ENCODE peak calls at places on chromosome 6, in ten cellular contexts. F is renal cortical epithelial cell; J is astrocyte; P is activated T-helper 9 cell treated with anti-CD3 and anti-CD28 coated beads, Interleukin-2, amount 50 U/mL, for 16 hours; Q is PC-3; A is NAMALWA; G is AG04450; S is HEK293T; B is activated T-helper 1 cell treated with anti-CD3 and anti-CD28 coated beads, Interleukin-12 subunit alpha, Interleukin-12 subunit beta, Interleukin-2, Interleukin-4 antibody, amounts not matched to agents 30 ng/mL and 10 ng/mL and 1 ng/mL, durations not matched to agents 14 hours and 24 hours and 36 hours; L is SK-MEL-5. O is an unnamed sample.

GRCh38 chr6:117505337-117505736 is 22.9 kb downstream of the DCBLD1 start:
- DNase-seq in J (peak; percentile 47), G (no peak), F (no peak), B (no peak), L (no peak), Q (no peak), S (no peak), P (no peak), A (no peak), O (no peak)

GRCh38 chr6:8229913-8230312 is 127.6 kb upstream of the EEF1E1 start:
- DNase-seq in J (no peak), L (no peak), A (no peak), F (peak; percentile 43), P (no peak), G (no peak), S (no peak), Q (no peak), B (no peak), O (no peak)

GRCh38 chr6:1893470-1894130 is 283.9 kb downstream of the FOXC1 start:
- DNase-seq in P (no peak), L (peak; percentile 70), S (no peak), B (no peak), J (no peak), Q (peak; percentile 12), G (no peak), F (no peak), A (no peak), O (peak; percentile 1)

GRCh38 chr6:113018351-113019151 is 671.4 kb downstream of the RFPL4B start:
- DNase-seq in J (peak; percentile 100), F (peak; percentile 85), G (no peak), Q (peak; percentile 22), A (no peak), B (no peak), L (no peak), S (no peak), P (no peak), O (no peak)

GRCh38 chr6:118216751-118217150 is 309.7 kb downstream of the SLC35F1 start:
- DNase-seq in F (no peak), L (peak; percentile 85), B (no peak), G (no peak), S (no peak), P (no peak), J (no peak), A (no peak), Q (peak; percentile 50), O (no peak)

GRCh38 chr6:52786249-52786956 is 17.2 kb downstream of the GSTA1 start:
- DNase-seq in B (no peak), S (no peak), G (no peak), P (no peak), F (no peak), L (no peak), A (no peak), J (no peak), Q (no peak), O (no peak)

GRCh38 chr6:163408352-163408991 is 6.0 kb upstream of the QKI start:
- DNase-seq in S (no peak), G (no peak), F (peak; percentile 98), B (no peak), L (no peak), J (no peak), Q (no peak), P (no peak), A (no peak), O (no peak)

GRCh38 chr6:7522873-7523272 is 18.6 kb upstream of the DSP start:
- DNase-seq in P (no peak), A (no peak), L (no peak), B (no peak), F (no peak), S (no peak), J (no peak), G (no peak), Q (no peak), O (no peak)

GRCh38 chr6:139863356-139863755 is 488.9 kb upstream of the CITED2 start:
- DNase-seq in L (no peak), A (no peak), Q (no peak), S (no peak), P (no peak), B (no peak), G (no peak), J (peak; percentile 48), F (no peak), O (no peak)

GRCh38 chr6:35688605-35689322 is at the start of gene FKBP5:
- DNase-seq in L (peak; percentile 86), G (peak; percentile 67), J (peak; percentile 73), P (peak; percentile 85), A (peak; percentile 90), S (peak; percentile 94), F (peak; percentile 62), B (peak; percentile 87), Q (peak; percentile 91), O (peak; percentile 93)

GRCh38 chr6:166925141-166925996 is 31.0 kb downstream of the RNASET2 start:
- DNase-seq in J (no peak), F (no peak), P (no peak), S (no peak), G (no peak), L (no peak), Q (no peak), B (no peak), A (no peak), O (no peak)

GRCh38 chr6:156167289-156168076 is 609.7 kb upstream of the ARID1B start:
- DNase-seq in Q (no peak), F (no peak), J (no peak), G (peak; percentile 26), B (no peak), L (no peak), P (no peak), S (no peak), A (no peak), O (no peak)

GRCh38 chr6:158826819-158827501 is 7.8 kb upstream of the EZR start:
- DNase-seq in P (no peak), A (peak; percentile 64), Q (no peak), S (no peak), J (no peak), F (no peak), B (no peak), L (no peak), G (no peak), O (no peak)

GRCh38 chr6:3318821-3319540 is 60.2 kb downstream of the PSMG4 start:
- DNase-seq in B (no peak), F (no peak), P (no peak), Q (no peak), A (no peak), S (no peak), L (no peak), G (no peak), J (no peak), O (no peak)

GRCh38 chr6:9481292-9482029 is 933.4 kb downstream of the TFAP2A start:
- DNase-seq in B (no peak), P (no peak), S (no peak), A (no peak), G (no peak), J (peak; percentile 46), F (no peak), Q (peak; percentile 62), L (peak; percentile 97), O (no peak)

GRCh38 chr6:22442826-22443225 is 126.5 kb upstream of the HDGFL1 start:
- DNase-seq in P (no peak), A (no peak), J (peak; percentile 29), L (no peak), Q (no peak), S (no peak), G (no peak), F (no peak), B (no peak), O (no peak)

GRCh38 chr6:116218172-116218633 is 35.7 kb downstream of the TSPYL4 start:
- DNase-seq in Q (peak; percentile 60), G (no peak), L (peak; percentile 18), F (peak; percentile 46), A (peak; percentile 42), P (no peak), B (no peak), S (no peak), J (no peak), O (no peak)

GRCh38 chr6:144286503-144287393 is 1.6 kb downstream of the UTRN start:
- DNase-seq in A (no peak), F (peak; percentile 90), L (peak; percentile 49), S (peak; percentile 72), Q (peak; percentile 97), P (no peak), J (peak; percentile 94), B (no peak), G (peak; percentile 83), O (no peak)

GRCh38 chr6:36114798-36115408 is 15.4 kb upstream of the MAPK13 start:
- DNase-seq in Q (no peak), L (no peak), S (no peak), B (no peak), J (no peak), G (no peak), P (no peak), F (no peak), A (peak; percentile 74), O (no peak)

GRCh38 chr6:140636237-140636636 is 1261.8 kb upstream of the CITED2 start:
- DNase-seq in F (no peak), P (no peak), Q (no peak), J (no peak), G (no peak), B (no peak), L (no peak), A (no peak), S (no peak), O (no peak)

GRCh38 chr6:20723236-20723635 is 189.0 kb downstream of the CDKAL1 start:
- DNase-seq in Q (no peak), S (no peak), G (no peak), F (no peak), L (no peak), B (no peak), A (no peak), J (no peak), P (no peak), O (no peak)

O was measured in NK-92 treated with Interleukin-12 subunit alpha and Interleukin-12 subunit beta, amount 100 ng/mL, for 24 hours.